ENCODE peak calls at places on chromosomes 5 and 9, in four cellular contexts. One of them, this sample, is unnamed.

GRCh38 chr5:77301447-77301878 is 91.0 kb downstream of the PDE8B start:
- DNase-seq in coronary artery: no peak
- DNase-seq in left ventricle myocardium superior: no peak
- DNase-seq in RWPE1: no peak
- DNase-seq in this sample: no peak

GRCh38 chr5:116990010-116990409 is 415.4 kb upstream of the SEMA6A start:
- DNase-seq in coronary artery: no peak
- DNase-seq in left ventricle myocardium superior: no peak
- DNase-seq in RWPE1: no peak
- DNase-seq in this sample: no peak

GRCh38 chr9:113349434-113350337 is at the start of gene BSPRY:
- DNase-seq in coronary artery: no peak
- DNase-seq in left ventricle myocardium superior: peak
- DNase-seq in RWPE1: peak
- DNase-seq in this sample: peak

GRCh38 chr9:36485647-36486453 is 85.8 kb upstream of the RNF38 start:
- DNase-seq in coronary artery: peak
- DNase-seq in left ventricle myocardium superior: no peak
- DNase-seq in RWPE1: peak
- DNase-seq in this sample: peak

GRCh38 chr9:110748251-110748893 is 79.8 kb downstream of the MUSK start:
- DNase-seq in coronary artery: no peak
- DNase-seq in left ventricle myocardium superior: no peak
- DNase-seq in RWPE1: peak
- DNase-seq in this sample: peak

GRCh38 chr5:124935060-124935459 is 188.6 kb upstream of the ZNF608 start:
- DNase-seq in coronary artery: no peak
- DNase-seq in left ventricle myocardium superior: no peak
- DNase-seq in RWPE1: no peak
- DNase-seq in this sample: no peak

GRCh38 chr5:62299097-62299496 is 6.9 kb upstream of the KIF2A start:
- DNase-seq in coronary artery: no peak
- DNase-seq in left ventricle myocardium superior: no peak
- DNase-seq in RWPE1: no peak
- DNase-seq in this sample: no peak

GRCh38 chr5:177355162-177355867 is 2.4 kb upstream of the RGS14 start:
- DNase-seq in coronary artery: no peak
- DNase-seq in left ventricle myocardium superior: no peak
- DNase-seq in RWPE1: no peak
- DNase-seq in this sample: no peak

GRCh38 chr9:124110307-124110915 is 98.8 kb downstream of the LHX2 start:
- DNase-seq in coronary artery: no peak
- DNase-seq in left ventricle myocardium superior: peak
- DNase-seq in RWPE1: peak
- DNase-seq in this sample: peak

GRCh38 chr5:172443441-172444109 is 10.8 kb downstream of the SH3PXD2B start:
- DNase-seq in coronary artery: peak
- DNase-seq in left ventricle myocardium superior: peak
- DNase-seq in RWPE1: peak
- DNase-seq in this sample: peak

GRCh38 chr9:69768716-69769115 is 8.9 kb upstream of the PTAR1 start:
- DNase-seq in coronary artery: no peak
- DNase-seq in left ventricle myocardium superior: no peak
- DNase-seq in RWPE1: no peak
- DNase-seq in this sample: no peak

GRCh38 chr5:151202381-151203139 is 21.3 kb downstream of the CCDC69 start:
- DNase-seq in coronary artery: no peak
- DNase-seq in left ventricle myocardium superior: no peak
- DNase-seq in RWPE1: peak
- DNase-seq in this sample: peak

GRCh38 chr5:42022383-42022782 is 97.3 kb downstream of the FBXO4 start:
- DNase-seq in coronary artery: no peak
- DNase-seq in left ventricle myocardium superior: no peak
- DNase-seq in RWPE1: no peak
- DNase-seq in this sample: no peak

GRCh38 chr9:87148391-87149237 is 201.3 kb upstream of the GAS1 start:
- DNase-seq in coronary artery: peak
- DNase-seq in left ventricle myocardium superior: peak
- DNase-seq in RWPE1: peak
- DNase-seq in this sample: peak

GRCh38 chr9:116152941-116153764 is 438 bp upstream of the PAPPA start:
- DNase-seq in coronary artery: no peak
- DNase-seq in left ventricle myocardium superior: no peak
- DNase-seq in RWPE1: no peak
- DNase-seq in this sample: no peak

GRCh38 chr9:78296208-78296892 is 575 bp upstream of the PSAT1 start:
- DNase-seq in coronary artery: no peak
- DNase-seq in left ventricle myocardium superior: peak
- DNase-seq in RWPE1: peak
- DNase-seq in this sample: peak

GRCh38 chr9:121271368-121272351 is 3.7 kb downstream of the GSN start:
- DNase-seq in coronary artery: peak
- DNase-seq in left ventricle myocardium superior: peak
- DNase-seq in RWPE1: no peak
- DNase-seq in this sample: peak

GRCh38 chr9:127858041-127858512 is 3.6 kb upstream of the ENG start:
- DNase-seq in coronary artery: no peak
- DNase-seq in left ventricle myocardium superior: peak
- DNase-seq in RWPE1: no peak
- DNase-seq in this sample: no peak

GRCh38 chr5:119397518-119398380 is 41.9 kb downstream of the TNFAIP8 start:
- DNase-seq in coronary artery: no peak
- DNase-seq in left ventricle myocardium superior: no peak
- DNase-seq in RWPE1: peak
- DNase-seq in this sample: no peak

GRCh38 chr9:114288233-114289051 is 34.5 kb upstream of the ORM1 start:
- DNase-seq in coronary artery: peak
- DNase-seq in left ventricle myocardium superior: peak
- DNase-seq in RWPE1: peak
- DNase-seq in this sample: peak

GRCh38 chr5:52693279-52693678 is 94.4 kb upstream of the ITGA1 start:
- DNase-seq in coronary artery: no peak
- DNase-seq in left ventricle myocardium superior: peak
- DNase-seq in RWPE1: peak
- DNase-seq in this sample: no peak

GRCh38 chr5:98769256-98770157 is 4.0 kb upstream of the RGMB start:
- DNase-seq in coronary artery: no peak
- DNase-seq in left ventricle myocardium superior: peak
- DNase-seq in RWPE1: peak
- DNase-seq in this sample: peak

GRCh38 chr5:133460172-133460758 is 152.1 kb downstream of the FSTL4 start:
- DNase-seq in coronary artery: no peak
- DNase-seq in left ventricle myocardium superior: peak
- DNase-seq in RWPE1: peak
- DNase-seq in this sample: peak

GRCh38 chr9:16245756-16246440 is 624.6 kb downstream of the BNC2 start:
- DNase-seq in coronary artery: no peak
- DNase-seq in left ventricle myocardium superior: no peak
- DNase-seq in RWPE1: no peak
- DNase-seq in this sample: no peak

GRCh38 chr9:85114799-85115198 is 445.3 kb downstream of the NTRK2 start:
- DNase-seq in coronary artery: no peak
- DNase-seq in left ventricle myocardium superior: no peak
- DNase-seq in RWPE1: peak
- DNase-seq in this sample: no peak

GRCh38 chr5:132821791-132822190 is 8.7 kb downstream of the SHROOM1 start:
- DNase-seq in coronary artery: no peak
- DNase-seq in left ventricle myocardium superior: no peak
- DNase-seq in RWPE1: no peak
- DNase-seq in this sample: no peak